ENCODE peak calls at places on chromosomes 7 and 10, in four cellular contexts. D is brain microvascular endothelial cell, Z is pancreas, E is AG10803. L is an unnamed sample.
A peak's percentile ranks its signal among the peaks of the same experiment; 100 is the strongest.

GRCh38 chr7:71752171-71752935 is 620.4 kb downstream of the GALNT17 start:
- DNase-seq in D (peak; percentile 12), Z (peak; percentile 64), E (peak; percentile 4), L (no peak)

GRCh38 chr7:122949186-122949585 is 46.3 kb downstream of the TAS2R16 start:
- DNase-seq in D (no peak), Z (no peak), E (no peak), L (no peak)

GRCh38 chr10:130806426-130806825 is 505.1 kb downstream of the TCERG1L start:
- DNase-seq in D (no peak), Z (no peak), E (no peak), L (no peak)

GRCh38 chr7:139828880-139829653 is at the start of gene TBXAS1:
- DNase-seq in D (no peak), Z (peak; percentile 35), E (no peak), L (peak; percentile 50)

GRCh38 chr10:90930070-90930837 is 9.4 kb upstream of the ANKRD1 start:
- DNase-seq in D (peak; percentile 72), Z (no peak), E (peak; percentile 95), L (peak; percentile 95)

GRCh38 chr10:84237199-84238051 is 3.9 kb downstream of the LRIT1 start:
- DNase-seq in D (no peak), Z (no peak), E (no peak), L (no peak)

GRCh38 chr7:1969459-1970284 is 263.1 kb downstream of the MAD1L1 start:
- DNase-seq in D (no peak), Z (no peak), E (no peak), L (no peak)

GRCh38 chr10:129960493-129961273 is 3.4 kb downstream of the EBF3 start:
- DNase-seq in D (no peak), Z (no peak), E (no peak), L (no peak)

GRCh38 chr7:150663802-150664494 is 21.6 kb upstream of the GIMAP2 start:
- DNase-seq in D (no peak), Z (no peak), E (no peak), L (no peak)

GRCh38 chr10:47311900-47312662 is 10.2 kb upstream of the GDF2 start:
- DNase-seq in D (peak; percentile 66), Z (peak; percentile 89), E (peak; percentile 72), L (peak; percentile 6)

GRCh38 chr7:78588393-78588792 is 789.8 kb downstream of the PHTF2 start:
- DNase-seq in D (no peak), Z (no peak), E (no peak), L (no peak)

GRCh38 chr7:78585958-78586357 is 787.4 kb downstream of the PHTF2 start:
- DNase-seq in D (no peak), Z (no peak), E (no peak), L (no peak)

DNA sequence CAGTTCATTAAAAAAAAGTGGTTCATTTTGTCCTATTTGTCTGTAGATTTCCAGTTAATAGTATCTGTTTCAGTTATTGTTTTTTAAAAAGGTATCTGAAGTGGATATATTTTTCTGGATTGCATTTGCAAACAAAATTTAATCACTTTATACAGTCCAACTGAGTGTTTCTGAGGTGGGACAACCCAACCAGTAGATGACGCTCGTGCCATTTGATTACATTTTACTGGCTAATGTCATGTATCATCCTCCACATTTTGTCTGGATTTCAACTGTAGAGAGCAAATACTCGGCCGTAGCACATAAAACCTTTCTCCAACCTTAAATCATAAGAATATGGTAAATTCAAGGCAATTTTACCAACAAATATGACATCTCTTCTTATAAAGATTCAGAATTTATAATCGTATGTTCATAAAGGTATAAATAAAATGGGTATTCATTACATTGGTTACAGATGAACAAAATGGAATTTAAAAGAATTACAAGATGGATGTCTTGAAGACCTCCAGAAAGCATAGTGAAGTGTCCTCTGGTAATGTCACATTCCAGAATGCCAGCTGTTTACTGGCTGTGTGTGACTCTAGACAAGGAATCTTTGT is 789.0 kb downstream of the PHTF2 start:
- DNase-seq in D (no peak), Z (no peak), E (peak; percentile 21), L (no peak)
- TF ChIP-seq CTCF in D (peak; percentile 38), Z (no peak), E (peak; percentile 52), L (no peak)

DNA sequence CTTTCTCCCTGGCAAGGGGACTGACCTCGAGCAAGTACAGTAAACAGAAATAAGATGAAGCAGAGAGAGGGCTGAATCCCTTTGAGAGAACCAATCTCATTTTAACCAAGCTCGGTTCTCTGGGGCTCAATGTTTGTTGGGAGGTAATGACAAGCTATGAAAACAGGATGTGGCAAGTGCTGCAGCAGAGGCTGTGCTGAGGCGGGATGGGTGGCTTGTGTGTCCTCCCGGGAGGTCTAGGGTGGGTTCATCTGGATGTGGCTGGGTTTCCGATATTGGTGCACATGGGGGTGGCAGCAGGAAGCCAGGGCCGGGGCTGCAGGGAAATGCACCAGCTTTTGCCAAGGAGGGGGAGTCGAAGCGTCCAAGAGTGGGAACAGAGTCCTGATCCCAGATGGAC is 84.5 kb downstream of the AOAH start:
- DNase-seq in D (no peak), Z (no peak), E (no peak), L (no peak)
- H3K4me3 ChIP-seq in D (no peak overlapping the region), Z (no peak overlapping the region), E (no peak overlapping the region), L (no peak overlapping the region)

GRCh38 chr10:102712089-102712488 is 2.1 kb downstream of the ARL3 start:
- DNase-seq in D (no peak), Z (no peak), E (no peak), L (no peak)

GRCh38 chr10:102713483-102713813 is 749 bp downstream of the ARL3 start:
- DNase-seq in D (no peak), Z (no peak), E (peak; percentile 24), L (no peak)

GRCh38 chr10:102712843-102713242 is 1.4 kb downstream of the ARL3 start:
- DNase-seq in D (no peak), Z (no peak), E (no peak), L (no peak)

GRCh38 chr10:102713814-102714620 is at the start of gene ARL3:
- DNase-seq in D (peak; percentile 97), Z (peak; percentile 98), E (peak; percentile 97), L (peak; percentile 93)

GRCh38 chr10:102710604-102711003 is 3.6 kb downstream of the ARL3 start:
- DNase-seq in D (peak; percentile 79), Z (no peak), E (peak; percentile 77), L (no peak)
- TF ChIP-seq CTCF in D (peak; percentile 21), Z (no peak), E (no peak), L (no peak)

DNA sequence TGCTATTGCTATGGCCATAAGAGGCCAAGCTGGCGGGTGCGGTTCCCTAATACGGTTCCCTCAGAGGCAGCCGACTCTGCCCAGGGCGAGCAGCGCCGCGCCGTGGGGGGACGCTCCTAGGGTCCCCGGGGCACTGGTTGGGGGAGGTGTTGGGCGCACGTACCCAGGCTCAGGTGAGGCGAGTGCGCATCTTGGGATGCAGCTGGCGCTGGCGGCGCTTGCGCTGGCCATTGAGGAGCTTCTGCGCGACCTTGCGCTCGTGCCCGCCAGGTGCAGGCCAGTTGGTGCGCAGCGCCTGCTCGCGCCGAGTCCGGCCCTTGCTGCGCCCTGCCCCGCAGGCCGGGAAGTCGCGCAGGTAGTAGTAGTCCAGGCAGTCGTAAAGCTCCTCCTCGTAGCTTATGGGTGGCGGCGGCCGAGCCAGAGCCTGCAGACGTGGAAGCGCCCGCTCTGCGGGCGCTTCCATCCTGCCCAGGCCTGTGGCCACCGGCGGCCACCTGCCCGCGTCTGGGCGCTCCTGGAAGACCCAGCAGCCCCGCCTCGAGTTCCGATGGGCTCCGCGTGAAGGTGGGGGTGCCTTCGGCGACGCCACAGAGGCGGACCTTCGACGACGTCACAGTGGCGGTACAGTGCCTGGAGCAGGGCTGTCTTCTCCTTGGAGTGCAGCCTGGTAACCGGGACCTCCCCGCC is at the start of gene NUPR2:
- DNase-seq in D (no peak), Z (peak; percentile 35), E (no peak), L (no peak)
- H3K4me3 ChIP-seq in D (no peak within 1 kb of the TSS), Z (peak within 1 kb of the TSS; percentile 36), E (no peak within 1 kb of the TSS), L (no peak within 1 kb of the TSS)

GRCh38 chr7:158495780-158496179 is 91.8 kb downstream of the PTPRN2 start:
- DNase-seq in D (no peak), Z (no peak), E (no peak), L (no peak)
- TF ChIP-seq CTCF in D (peak; percentile 20), Z (no peak), E (no peak), L (no peak)

GRCh38 chr7:143987513-143987912 is 12.6 kb upstream of the OR6B1 start:
- DNase-seq in D (no peak), Z (no peak), E (no peak), L (no peak)
- H3K4me3 ChIP-seq in D (no peak overlapping the region), Z (no peak overlapping the region), E (no peak overlapping the region), L (no peak overlapping the region)

GRCh38 chr10:111993872-111994426 is 189.6 kb downstream of the GPAM start:
- DNase-seq in D (no peak), Z (no peak), E (no peak), L (no peak)

GRCh38 chr10:111989136-111990050 is 194.2 kb downstream of the GPAM start:
- DNase-seq in D (no peak), Z (no peak), E (no peak), L (no peak)

GRCh38 chr10:111986079-111986478 is 197.5 kb downstream of the GPAM start:
- DNase-seq in D (no peak), Z (no peak), E (no peak), L (no peak)

GRCh38 chr10:111993321-111993720 is 190.2 kb downstream of the GPAM start:
- DNase-seq in D (no peak), Z (no peak), E (no peak), L (no peak)

GRCh38 chr10:111990734-111991133 is 192.8 kb downstream of the GPAM start:
- DNase-seq in D (no peak), Z (no peak), E (no peak), L (no peak)
- TF ChIP-seq CTCF in D (no peak), Z (no peak), E (no peak), L (peak; percentile 34)

GRCh38 chr7:47327698-47328391 is 254.1 kb downstream of the TNS3 start:
- DNase-seq in D (peak; percentile 73), Z (peak; percentile 67), E (peak; percentile 88), L (peak; percentile 60)

GRCh38 chr7:47327306-47327697 is 254.6 kb downstream of the TNS3 start:
- DNase-seq in D (peak; percentile 27), Z (no peak), E (peak; percentile 60), L (no peak)

GRCh38 chr7:47326220-47326619 is 255.7 kb downstream of the TNS3 start:
- DNase-seq in D (peak; percentile 79), Z (no peak), E (peak; percentile 77), L (peak; percentile 83)

GRCh38 chr7:47325337-47325736 is 256.6 kb downstream of the TNS3 start:
- DNase-seq in D (no peak), Z (no peak), E (no peak), L (no peak)

GRCh38 chr7:47326808-47327207 is 255.1 kb downstream of the TNS3 start:
- DNase-seq in D (peak; percentile 24), Z (no peak), E (peak; percentile 81), L (no peak)
- H3K4me3 ChIP-seq in D (peak overlapping the region; percentile 56), Z (no peak overlapping the region), E (no peak overlapping the region), L (no peak overlapping the region)

GRCh38 chr10:61465216-61465496 is 12.0 kb upstream of the TMEM26 start:
- DNase-seq in D (no peak), Z (no peak), E (no peak), L (no peak)
- TF ChIP-seq CTCF in D (peak; percentile 37), Z (no peak), E (peak; percentile 13), L (no peak)